ENCODE peak calls at places on chromosomes 6 and 20, in nine cellular contexts. K, G, V, E, Q, P, O, T and S are unnamed samples.

GRCh38 chr20:58405504-58406291 is 16.7 kb downstream of the VAPB start:
- DNase-seq in O (no peak), K (no peak), V (no peak), G (no peak), E (no peak), Q (no peak), T (no peak), P (no peak), S (no peak)

GRCh38 chr6:116011520-116011919 is 49.2 kb downstream of the FRK start:
- DNase-seq in Q (no peak), E (no peak), O (no peak), V (no peak), P (no peak), K (no peak), G (no peak), T (peak), S (no peak)

GRCh38 chr20:58652606-58653303 is 1.7 kb downstream of the STX16 start:
- DNase-seq in E (no peak), Q (no peak), T (no peak), P (peak), K (no peak), O (peak), G (no peak), V (no peak), S (no peak)

GRCh38 chr6:17101422-17102257 is at the start of gene STMND1:
- DNase-seq in O (peak), G (peak), Q (peak), T (no peak), K (no peak), V (no peak), P (peak), E (peak), S (peak)

GRCh38 chr20:44001667-44002596 is 87.3 kb downstream of the TOX2 start:
- DNase-seq in V (no peak), T (no peak), P (no peak), K (no peak), O (no peak), G (no peak), Q (no peak), E (no peak), S (peak)

GRCh38 chr6:130752292-130752691 is 74.9 kb upstream of the SMLR1 start:
- DNase-seq in G (no peak), K (no peak), Q (no peak), O (no peak), E (no peak), T (no peak), V (no peak), P (peak), S (no peak)

GRCh38 chr6:45116714-45117410 is 211.3 kb upstream of the RUNX2 start:
- DNase-seq in O (peak), G (no peak), V (no peak), Q (no peak), T (no peak), K (no peak), P (peak), E (no peak), S (no peak)

GRCh38 chr20:59386819-59387218 is 86.4 kb downstream of the EDN3 start:
- DNase-seq in G (no peak), V (no peak), K (no peak), Q (no peak), P (peak), T (no peak), E (no peak), O (no peak), S (no peak)

GRCh38 chr6:160692369-160692959 is 9.6 kb upstream of the PLG start:
- DNase-seq in T (no peak), K (no peak), V (no peak), Q (no peak), O (no peak), G (no peak), E (no peak), P (no peak), S (no peak)

GRCh38 chr6:150093397-150093796 is 24.5 kb upstream of the ULBP3 start:
- DNase-seq in O (no peak), P (no peak), V (no peak), K (no peak), Q (no peak), E (no peak), G (no peak), T (no peak), S (no peak)

GRCh38 chr6:97586344-97586743 is 303.3 kb upstream of the MMS22L start:
- DNase-seq in E (no peak), Q (no peak), O (peak), V (no peak), K (no peak), G (no peak), P (peak), T (no peak), S (peak)

GRCh38 chr6:107819217-107819616 is 4.9 kb downstream of the SCML4 start:
- DNase-seq in G (peak), P (no peak), T (peak), K (no peak), Q (no peak), V (no peak), O (no peak), E (no peak), S (no peak)

GRCh38 chr6:25035451-25036435 is 100.0 kb upstream of the RIPOR2 start:
- DNase-seq in V (no peak), K (no peak), G (no peak), E (no peak), P (no peak), O (peak), Q (no peak), T (no peak), S (no peak)

GRCh38 chr6:36427781-36428345 is 14.8 kb downstream of the PXT1 start:
- DNase-seq in G (no peak), Q (no peak), V (no peak), T (no peak), O (peak), E (no peak), K (no peak), P (peak), S (no peak)

GRCh38 chr6:3041147-3041546 is 27.1 kb upstream of the RIPK1 start:
- DNase-seq in T (no peak), V (no peak), Q (no peak), E (no peak), G (no peak), P (no peak), O (no peak), K (no peak), S (no peak)

GRCh38 chr6:109258129-109258528 is 124.1 kb downstream of the CD164 start:
- DNase-seq in K (no peak), E (no peak), P (no peak), G (no peak), V (no peak), Q (no peak), T (no peak), O (no peak), S (no peak)

GRCh38 chr6:105326216-105326615 is 76.7 kb downstream of the PREP start:
- DNase-seq in G (no peak), T (no peak), K (no peak), O (peak), P (no peak), V (no peak), Q (no peak), E (no peak), S (no peak)

GRCh38 chr20:7799872-7800271 is 140.4 kb downstream of the HAO1 start:
- DNase-seq in Q (no peak), P (no peak), G (no peak), T (no peak), E (no peak), K (no peak), V (no peak), O (no peak), S (no peak)

GRCh38 chr20:6483727-6484126 is 283.8 kb upstream of the BMP2 start:
- DNase-seq in Q (no peak), E (no peak), V (no peak), O (no peak), K (no peak), P (no peak), T (no peak), G (no peak), S (no peak)

GRCh38 chr6:152309648-152310047 is 327.5 kb downstream of the SYNE1 start:
- DNase-seq in G (peak), Q (no peak), O (peak), V (peak), P (no peak), T (peak), K (peak), E (no peak), S (no peak)

GRCh38 chr20:44074252-44075151 is 112.5 kb downstream of the JPH2 start:
- DNase-seq in E (no peak), Q (peak), O (peak), G (no peak), T (no peak), P (peak), V (no peak), K (no peak), S (no peak)

GRCh38 chr6:166825553-166826145 is 130.7 kb downstream of the RNASET2 start:
- DNase-seq in T (no peak), V (no peak), O (peak), E (no peak), P (peak), G (no peak), Q (no peak), K (no peak), S (no peak)

GRCh38 chr6:109076421-109076820 is 18.2 kb downstream of the SESN1 start:
- DNase-seq in E (no peak), V (no peak), T (no peak), G (no peak), Q (no peak), P (peak), O (no peak), K (no peak), S (no peak)

GRCh38 chr6:11778648-11779307 is at the start of gene ADTRP:
- DNase-seq in K (no peak), V (no peak), O (no peak), T (no peak), G (no peak), E (peak), P (no peak), Q (no peak), S (no peak)

GRCh38 chr20:29497261-29497671 is 1760.2 kb upstream of the DEFB115 start:
- DNase-seq in V (no peak), G (no peak), Q (no peak), E (peak), K (no peak), T (no peak), O (peak), P (no peak), S (peak)

GRCh38 chr6:2999005-2999620 is 581 bp upstream of the NQO2 start:
- DNase-seq in T (peak), V (peak), P (no peak), K (no peak), E (peak), G (peak), O (peak), Q (no peak), S (no peak)

GRCh38 chr6:129673758-129674157 is 36.2 kb downstream of the ARHGAP18 start:
- DNase-seq in K (no peak), P (peak), T (no peak), O (peak), G (no peak), V (no peak), Q (no peak), E (no peak), S (no peak)